ENCODE peak calls at places on chromosome 1, in six cellular contexts. M is stomach, C is left ventricle myocardium inferior, X is transverse colon, H is adrenal gland, B is neural progenitor cell. K is an unnamed sample. For H3K27me3 and H3K36me3, the result is how much of the 10 kb centered on the place peaks cover.

GRCh38 chr1:1956586-1957532 is 37.8 kb upstream of the TMEM52 start:
- DNase-seq in M (no peak), C (no peak), X (no peak), H (no peak), B (no peak), K (no peak)

GRCh38 chr1:66557157-66557556 is 23.2 kb downstream of the SGIP1 start:
- DNase-seq in M (no peak), C (no peak), X (no peak), H (no peak), B (no peak), K (no peak)

GRCh38 chr1:6378096-6378746 is 15.3 kb downstream of the ACOT7 start:
- DNase-seq in M (no peak), C (no peak), X (no peak), H (no peak), B (peak), K (peak)

GRCh38 chr1:111471012-111471411 is 2.8 kb upstream of the C1orf162 start:
- DNase-seq in M (peak), C (peak), X (peak), H (no peak), B (no peak), K (no peak)

GRCh38 chr1:99005142-99005491 is 456 bp upstream of the PLPPR5 start:
- DNase-seq in M (no peak), C (no peak), X (no peak), H (no peak), B (peak), K (peak)

GRCh38 chr1:46401964-46402626 is 8.0 kb downstream of the FAAH start:
- DNase-seq in M (peak), C (peak), X (peak), H (peak), B (peak), K (peak)

GRCh38 chr1:10724052-10724494 is 72.4 kb downstream of the CASZ1 start:
- DNase-seq in M (peak), C (peak), X (peak), H (no peak), B (no peak), K (no peak)

GRCh38 chr1:52634111-52634510 is 1.1 kb downstream of the SHISAL2A start:
- DNase-seq in M (no peak), C (no peak), X (no peak), H (no peak), B (no peak), K (no peak)

GRCh38 chr1:161298116-161298515 is 11.7 kb downstream of the MPZ start:
- DNase-seq in M (no peak), C (no peak), X (no peak), H (no peak), B (no peak), K (no peak)

GRCh38 chr1:91555821-91556531 is 55.3 kb downstream of the CDC7 start:
- DNase-seq in M (no peak), C (no peak), X (no peak), H (peak), B (no peak), K (no peak)

GRCh38 chr1:204692852-204693356 is 7.4 kb upstream of the LRRN2 start:
- DNase-seq in M (no peak), C (no peak), X (no peak), H (no peak), B (peak), K (peak)

GRCh38 chr1:5877683-5878530 is 114.3 kb downstream of the NPHP4 start:
- DNase-seq in M (no peak), C (no peak), X (no peak), H (no peak), B (no peak), K (no peak)

GRCh38 chr1:204314209-204314892 is 45.4 kb downstream of the PLEKHA6 start:
- DNase-seq in M (no peak), C (no peak), X (no peak), H (no peak), B (no peak), K (peak)

GRCh38 chr1:224183591-224184312 is 712 bp downstream of the DEGS1 start:
- DNase-seq in M (peak), C (peak), X (peak), H (peak), B (peak), K (peak)

GRCh38 chr1:100606438-100606837 is 68.5 kb downstream of the GPR88 start:
- DNase-seq in M (peak), C (peak), X (peak), H (peak), B (peak), K (peak)

GRCh38 chr1:234842726-234843641 is 233.0 kb upstream of the IRF2BP2 start:
- DNase-seq in M (no peak), C (peak), X (no peak), H (no peak), B (no peak), K (no peak)

DNA sequence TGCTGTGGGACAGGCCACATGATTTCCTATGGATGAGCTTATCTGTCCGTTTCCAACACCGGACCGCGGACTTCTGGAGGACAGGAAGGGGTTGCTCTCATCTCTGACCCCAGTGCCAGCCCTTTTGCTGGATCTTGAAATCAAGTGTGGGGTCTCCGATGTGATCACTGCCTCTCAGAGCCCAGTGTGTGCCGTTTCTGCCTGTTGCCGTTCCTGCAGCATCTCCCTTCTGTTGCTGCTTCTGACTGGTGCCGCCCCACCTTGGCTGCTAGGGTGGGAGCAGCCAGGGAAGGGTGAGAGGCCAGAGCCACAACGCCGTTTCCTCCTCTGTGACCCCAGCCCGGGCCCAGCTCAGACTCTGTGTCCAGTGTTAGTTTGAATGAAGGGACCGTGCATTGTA is 67.3 kb upstream of the WNT4 start:
- DNase-seq in M (no peak), C (no peak), X (no peak), H (no peak), B (no peak), K (no peak)
- H3K27me3 ChIP-seq in M (half or more), C (half or more), X (half or more), H (under half), B (half or more), K (under half)

GRCh38 chr1:149963358-149963757 is 26.7 kb upstream of the MTMR11 start:
- DNase-seq in M (no peak), C (no peak), X (no peak), H (no peak), B (no peak), K (no peak)
- H3K36me3 ChIP-seq in M (under half), C (half or more), X (under half), H (under half), B (under half), K (under half)

DNA sequence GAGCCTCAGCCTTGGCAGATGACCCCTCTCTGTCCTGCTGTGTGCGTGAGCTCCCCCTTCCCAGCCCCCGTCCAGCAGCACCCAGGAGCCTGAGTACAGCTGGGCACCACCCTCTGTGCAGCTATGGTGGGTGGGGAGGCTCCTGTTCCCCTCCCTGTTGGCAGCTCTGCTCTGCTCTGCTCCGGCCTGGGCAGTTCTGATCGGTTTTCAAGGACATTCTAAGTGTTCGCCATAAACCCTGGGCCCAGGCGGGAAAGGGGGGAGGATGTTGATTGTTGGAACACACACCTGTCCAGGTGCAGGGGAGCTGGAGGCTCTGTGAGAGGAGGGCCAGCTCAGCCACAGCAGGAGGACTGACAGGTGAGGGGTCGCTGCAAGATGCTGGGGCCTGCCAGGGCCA is at the start of gene CLCNKB:
- DNase-seq in M (peak), C (no peak), X (peak), H (peak), B (no peak), K (no peak)
- H3K4me3 ChIP-seq in M (no peak), C (no peak), X (no peak), H (no peak), B (no peak), K (no peak)

DNA sequence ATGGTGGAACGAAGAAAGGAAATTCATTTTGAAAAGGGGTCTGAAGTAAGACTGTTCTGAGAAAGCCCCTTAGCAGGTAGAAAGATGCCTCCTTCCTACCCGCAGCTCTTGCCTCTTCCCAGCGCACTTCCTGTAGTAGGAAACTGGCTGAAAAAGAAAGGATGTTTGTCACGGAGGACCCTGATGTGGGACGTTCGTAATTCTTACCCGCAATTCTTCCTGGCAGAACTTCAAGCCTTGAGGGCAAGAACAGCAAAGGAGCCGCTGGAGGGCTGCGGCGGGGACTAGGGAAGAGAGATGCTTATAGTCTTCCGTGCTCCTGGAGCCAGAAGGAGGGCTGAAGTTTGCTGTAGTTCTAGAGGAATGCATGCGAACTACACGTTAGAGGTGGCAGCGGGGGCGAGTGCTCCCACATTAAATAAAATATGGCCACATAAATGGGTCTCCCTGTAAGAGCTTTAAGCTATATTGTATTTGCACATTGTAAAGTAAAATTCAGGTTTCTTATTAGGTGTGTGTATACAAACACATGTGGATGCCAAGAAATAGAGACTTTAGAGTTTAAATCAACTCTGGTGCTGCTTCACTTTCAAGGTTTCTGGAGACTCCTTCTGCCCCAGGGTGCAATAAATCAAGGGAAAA is 6.4 kb downstream of the C1orf53 start:
- DNase-seq in M (no peak), C (no peak), X (no peak), H (no peak), B (peak), K (peak)
- H3K27me3 ChIP-seq in M (half or more), C (half or more), X (half or more), H (half or more), B (half or more), K (half or more)

DNA sequence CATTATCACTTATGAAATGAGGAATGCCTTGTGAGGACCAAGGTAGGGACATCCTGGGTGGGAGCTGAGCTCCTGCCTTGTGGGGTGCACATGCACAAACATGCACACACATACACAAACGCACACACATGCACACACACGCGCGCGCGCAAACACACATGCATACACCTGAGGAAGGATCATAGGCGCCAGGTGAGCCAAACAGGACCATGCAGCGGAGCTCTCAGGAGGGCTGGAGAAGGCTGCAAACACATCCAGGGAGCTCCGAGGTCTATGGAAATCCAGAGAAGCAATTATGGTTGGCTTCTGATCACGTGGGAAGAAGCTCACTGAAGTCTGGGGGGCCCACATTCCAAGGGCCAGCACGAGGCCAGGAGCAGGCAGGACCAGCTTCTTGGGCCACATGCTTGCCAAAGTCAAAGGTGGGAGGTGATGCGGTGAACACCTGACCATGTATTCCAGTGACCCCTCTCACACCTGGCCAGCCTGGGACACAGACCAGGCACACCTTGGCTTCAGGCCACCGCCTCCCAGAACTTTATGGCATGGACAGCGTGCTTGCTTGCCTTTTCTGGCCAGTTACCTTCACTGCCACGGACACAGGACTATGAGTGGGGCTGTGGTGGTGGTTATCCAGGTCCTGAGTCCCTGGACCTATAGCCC is 13.6 kb downstream of the GPR137B start:
- DNase-seq in M (no peak), C (no peak), X (no peak), H (no peak), B (no peak), K (no peak)
- H3K36me3 ChIP-seq in M (under half), C (under half), X (under half), H (under half), B (under half), K (under half)

GRCh38 chr1:177589166-177589565 is 380.7 kb downstream of the SEC16B start:
- DNase-seq in M (peak), C (no peak), X (no peak), H (no peak), B (no peak), K (no peak)

GRCh38 chr1:177591155-177591554 is 378.7 kb downstream of the SEC16B start:
- DNase-seq in M (no peak), C (no peak), X (no peak), H (no peak), B (no peak), K (no peak)

GRCh38 chr1:177585492-177586220 is 384.2 kb downstream of the SEC16B start:
- DNase-seq in M (peak), C (no peak), X (peak), H (no peak), B (no peak), K (no peak)

DNA sequence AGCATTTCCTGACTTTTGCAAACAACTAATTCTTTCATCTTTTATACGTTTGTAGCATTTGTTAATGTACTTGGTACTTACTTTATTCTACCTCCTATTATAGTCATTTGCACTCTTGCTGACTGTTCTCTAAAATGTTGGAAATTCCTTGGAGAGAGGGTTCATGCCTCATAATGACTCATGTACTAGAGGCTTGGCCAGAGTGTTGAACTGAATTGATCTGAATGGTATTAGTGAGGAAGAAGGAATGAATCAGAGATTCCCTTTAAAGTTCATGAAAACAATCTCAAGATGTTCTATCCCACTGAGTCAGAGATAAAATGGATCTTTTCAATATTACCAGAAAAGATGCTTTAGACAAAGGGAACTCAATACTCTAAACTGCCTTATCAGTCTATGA is 383.4 kb downstream of the SEC16B start:
- DNase-seq in M (no peak), C (no peak), X (no peak), H (no peak), B (no peak), K (no peak)
- H3K4me3 ChIP-seq in M (no peak), C (no peak), X (no peak), H (no peak), B (no peak), K (no peak)

GRCh38 chr1:7444362-7444761 is 326.7 kb upstream of the VAMP3 start:
- DNase-seq in M (no peak), C (no peak), X (no peak), H (no peak), B (no peak), K (no peak)
- H3K27me3 ChIP-seq in M (under half), C (under half), X (under half), H (under half), B (under half), K (under half)

DNA sequence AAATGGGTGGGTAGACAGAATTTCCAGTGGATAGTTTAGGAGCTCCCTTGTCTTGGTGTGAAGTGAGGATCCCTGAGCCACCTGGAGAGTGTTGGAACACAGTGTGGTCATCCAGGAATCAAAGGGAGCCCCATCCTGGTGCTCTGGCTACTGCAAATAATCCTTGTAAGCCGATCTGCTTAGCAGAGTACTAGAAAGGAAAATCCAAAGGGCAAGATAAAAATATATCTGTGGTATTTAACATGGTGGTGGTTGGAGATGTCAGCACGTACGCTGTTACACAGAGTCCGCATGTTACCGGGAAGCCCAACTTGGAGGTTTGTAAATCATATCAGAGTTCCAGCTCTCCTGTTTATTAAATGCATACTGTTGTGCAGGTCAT is 39.0 kb downstream of the VANGL1 start:
- DNase-seq in M (no peak), C (no peak), X (no peak), H (no peak), B (no peak), K (no peak)
- H3K36me3 ChIP-seq in M (under half), C (under half), X (under half), H (under half), B (under half), K (under half)

K was measured in H7.